ENCODE peak calls at places on chromosomes 7 and 10, in ten cellular contexts. T is fibroblast of the aortic adventitia; H is endothelial cell; I is MCF 10A; M is choroid plexus epithelial cell; O is hepatocyte; Z is nephron progenitor cell; W is activated CD8-positive, alpha-beta T cell treated with anti-CD3 and anti-CD28 coated beads for 36 hours; P is H9; E is tibial nerve. C is an unnamed sample.

GRCh38 chr10:53209941-53210611 is 437.5 kb upstream of the MBL2 start:
- DNase-seq in P (peak), E (no peak), O (peak), T (peak), I (peak), H (no peak), W (no peak), Z (no peak), M (peak), C (no peak)

GRCh38 chr7:45590679-45591057 is 16.5 kb downstream of the ADCY1 start:
- DNase-seq in H (no peak), O (no peak), W (no peak), T (no peak), I (no peak), P (peak), M (no peak), Z (no peak), E (no peak), C (no peak)

GRCh38 chr7:126727930-126728331 is 524.8 kb downstream of the GRM8 start:
- DNase-seq in T (peak), Z (no peak), M (peak), I (peak), E (no peak), H (no peak), P (no peak), O (no peak), W (peak), C (no peak)

GRCh38 chr7:142583424-142583823 is 165.8 kb upstream of the PRSS1 start:
- DNase-seq in E (no peak), H (no peak), W (peak), Z (no peak), M (peak), T (peak), P (no peak), O (peak), I (peak), C (no peak)

GRCh38 chr10:131002031-131002861 is 309.3 kb downstream of the TCERG1L start:
- DNase-seq in P (peak), W (no peak), I (no peak), O (no peak), E (no peak), H (no peak), T (no peak), Z (no peak), M (no peak), C (no peak)

GRCh38 chr7:128929201-128929808 is 8.4 kb upstream of the IRF5 start:
- DNase-seq in I (no peak), T (no peak), Z (no peak), O (no peak), P (no peak), M (no peak), W (no peak), H (no peak), E (no peak), C (no peak)

GRCh38 chr10:24382979-24383663 is 174.2 kb downstream of the KIAA1217 start:
- DNase-seq in E (no peak), M (no peak), I (peak), W (no peak), H (peak), O (peak), T (peak), P (peak), Z (no peak), C (no peak)

GRCh38 chr10:133126431-133127290 is 33.4 kb upstream of the KNDC1 start:
- DNase-seq in P (no peak), M (no peak), O (no peak), E (no peak), Z (no peak), I (no peak), W (no peak), T (no peak), H (no peak), C (no peak)

GRCh38 chr10:86752311-86752710 is 4.1 kb upstream of the BMPR1A start:
- DNase-seq in E (no peak), Z (no peak), P (no peak), M (no peak), H (no peak), O (peak), I (no peak), T (no peak), W (no peak), C (no peak)

GRCh38 chr10:71250842-71251241 is 38.5 kb downstream of the UNC5B start:
- DNase-seq in E (no peak), M (no peak), T (no peak), O (no peak), I (no peak), W (no peak), Z (no peak), P (no peak), H (no peak), C (no peak)

GRCh38 chr10:21173964-21174669 is 277.0 kb upstream of the NEBL start:
- DNase-seq in M (peak), E (no peak), W (peak), T (no peak), Z (peak), O (peak), H (peak), I (peak), P (peak), C (peak)

DNA sequence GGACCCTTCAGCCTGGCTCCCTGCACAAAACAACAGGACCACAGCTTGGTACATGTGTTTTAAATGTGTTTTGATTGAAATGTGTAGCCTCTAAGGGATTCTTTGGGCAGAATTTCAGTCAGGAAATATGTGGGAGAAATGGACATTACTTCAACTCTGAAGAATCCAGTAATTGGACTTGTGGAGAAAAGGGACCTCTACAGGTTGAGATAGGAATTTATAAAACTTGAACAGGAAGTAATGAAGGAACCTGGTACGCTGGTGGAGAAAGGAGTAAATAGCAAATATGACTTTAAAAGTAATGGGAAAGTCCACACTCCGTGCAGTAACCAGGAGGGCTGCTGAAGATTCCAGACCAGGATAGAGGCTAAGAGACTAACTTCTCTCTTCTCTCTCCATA is 220.5 kb downstream of the LHFPL3 start:
- DNase-seq in H (no peak), Z (no peak), I (peak), O (peak), T (no peak), E (no peak), P (no peak), W (no peak), M (no peak), C (no peak)
- TF ChIP-seq CTCF in H (peak), Z (no peak), I (peak), O (peak), T (no peak), E (no peak), P (no peak), W (no peak), M (no peak), C (peak)

GRCh38 chr7:155806096-155806871 is 6.0 kb downstream of the SHH start:
- DNase-seq in Z (no peak), H (peak), I (no peak), O (no peak), T (no peak), E (no peak), P (peak), M (peak), W (no peak), C (peak)
- TF ChIP-seq CTCF in Z (no peak), H (no peak), I (no peak), O (no peak), T (peak), E (no peak), P (peak), M (no peak), W (no peak), C (peak)

GRCh38 chr7:2482725-2483451 is 6.7 kb upstream of the GRIFIN start:
- DNase-seq in I (no peak), P (no peak), Z (no peak), E (no peak), H (no peak), T (no peak), O (no peak), W (no peak), M (peak), C (no peak)
- TF ChIP-seq CTCF in I (no peak), P (no peak), Z (no peak), E (no peak), H (no peak), T (no peak), O (no peak), W (peak), M (no peak), C (no peak)

GRCh38 chr10:69516548-69517195 is 56.5 kb downstream of the NEUROG3 start:
- DNase-seq in H (no peak), T (no peak), O (no peak), P (no peak), Z (no peak), M (no peak), E (no peak), W (no peak), I (no peak), C (no peak)

GRCh38 chr10:69512901-69513300 is 60.3 kb downstream of the NEUROG3 start:
- DNase-seq in P (no peak), O (no peak), H (no peak), E (no peak), T (peak), Z (no peak), W (no peak), I (peak), M (no peak), C (no peak)

GRCh38 chr10:69517271-69517848 is 55.9 kb downstream of the NEUROG3 start:
- DNase-seq in T (no peak), H (no peak), P (no peak), O (no peak), W (no peak), E (no peak), Z (no peak), M (no peak), I (no peak), C (no peak)

GRCh38 chr10:69513617-69514016 is 59.6 kb downstream of the NEUROG3 start:
- DNase-seq in P (no peak), M (no peak), E (no peak), Z (no peak), T (no peak), I (no peak), O (no peak), H (no peak), W (no peak), C (no peak)

DNA sequence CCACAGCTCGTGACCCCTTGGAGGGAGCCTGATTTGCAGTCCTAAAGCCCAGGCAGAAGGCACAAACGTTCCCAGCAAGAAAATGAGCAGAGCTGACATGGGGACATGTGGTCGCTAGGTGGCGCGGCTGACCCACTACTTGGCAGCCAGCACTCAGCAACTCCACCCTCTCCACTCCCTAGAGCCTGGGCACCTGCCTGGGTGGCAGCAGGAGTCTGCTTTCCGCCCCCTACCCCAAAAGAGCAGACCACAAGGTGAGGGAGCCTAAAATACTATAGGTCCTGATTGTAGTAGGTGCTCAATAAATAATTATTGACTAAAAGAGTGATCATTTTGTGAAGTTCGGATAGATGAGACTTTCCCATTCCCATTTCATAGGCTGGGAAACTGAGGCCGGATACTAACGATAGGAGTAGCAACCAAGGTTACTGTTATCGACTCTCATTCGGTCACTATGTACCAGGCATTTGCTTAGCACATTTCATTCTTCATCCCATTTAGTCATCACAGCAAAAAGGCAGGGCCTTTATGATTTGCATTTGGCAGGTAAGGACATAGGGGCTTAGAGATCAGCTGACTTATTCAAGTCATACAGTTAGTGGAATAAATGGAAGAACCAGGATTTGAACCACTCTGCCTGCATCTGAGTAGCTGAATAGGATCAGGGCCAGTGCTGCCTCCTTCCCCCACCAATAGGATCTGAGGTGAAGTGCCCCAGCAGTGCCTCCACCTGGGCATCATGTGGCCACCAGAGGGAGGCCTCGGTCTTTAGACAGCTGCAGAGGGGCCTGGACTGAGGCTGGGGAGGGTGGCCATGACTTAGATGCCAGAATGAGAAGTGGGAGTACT is 57.3 kb downstream of the NEUROG3 start:
- DNase-seq in E (peak), P (peak), Z (peak), T (peak), M (peak), W (peak), H (peak), I (peak), O (peak), C (peak)
- TF ChIP-seq CTCF in E (peak), P (peak), Z (peak), T (peak), M (peak), W (peak), H (peak), I (peak), O (peak), C (peak)

DNA sequence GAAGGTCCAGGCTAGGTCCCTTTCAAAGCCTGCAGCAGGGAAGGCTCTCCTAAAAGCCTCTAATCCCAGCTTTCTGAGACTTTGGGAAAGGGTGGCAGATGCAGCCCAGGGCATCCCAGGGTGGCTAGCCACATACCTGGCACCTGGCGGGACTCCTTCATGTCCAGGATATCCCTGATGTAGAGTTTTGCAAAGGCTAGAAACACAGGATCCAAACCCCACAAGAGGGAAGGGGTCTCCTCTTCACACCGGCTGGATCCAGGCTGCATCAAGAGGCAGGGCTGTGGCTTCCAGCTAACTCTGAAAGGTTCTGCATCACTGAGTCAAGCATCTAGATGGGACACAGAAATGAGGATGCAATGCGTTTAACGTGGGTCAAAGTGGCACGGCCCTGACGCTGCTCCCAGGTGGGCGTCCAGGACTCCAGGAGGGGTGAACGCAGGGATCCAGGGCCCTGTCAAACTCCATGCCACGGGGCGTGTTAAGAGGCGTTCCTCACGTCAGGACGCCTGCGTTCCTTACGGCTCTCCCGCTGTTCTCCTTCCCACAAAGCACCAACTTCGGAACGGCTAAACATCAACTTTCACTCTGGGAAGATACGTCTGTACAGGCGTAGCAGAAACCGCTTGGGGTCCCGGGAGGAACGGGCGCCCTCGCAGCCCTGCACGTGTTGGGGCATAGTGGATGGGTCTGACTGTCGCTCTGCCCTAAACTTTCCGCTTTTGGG is 495 bp downstream of the STN1 start:
- DNase-seq in I (peak), W (peak), Z (peak), H (no peak), P (peak), M (peak), T (no peak), O (peak), E (no peak), C (peak)
- TF ChIP-seq CTCF in I (no peak), W (no peak), Z (no peak), H (no peak), P (no peak), M (no peak), T (no peak), O (no peak), E (no peak), C (no peak)

GRCh38 chr7:111308691-111309090 is 217.8 kb downstream of the LRRN3 start:
- DNase-seq in P (no peak), M (no peak), O (no peak), H (no peak), I (no peak), T (no peak), W (no peak), E (no peak), Z (no peak), C (no peak)

GRCh38 chr7:111312966-111313365 is 222.0 kb downstream of the LRRN3 start:
- DNase-seq in W (no peak), H (no peak), P (peak), M (peak), E (no peak), O (peak), I (peak), Z (no peak), T (peak), C (no peak)
- TF ChIP-seq CTCF in W (no peak), H (no peak), P (no peak), M (peak), E (peak), O (no peak), I (no peak), Z (no peak), T (no peak), C (no peak)

GRCh38 chr10:1372212-1372611 is 316.0 kb downstream of the WDR37 start:
- DNase-seq in T (no peak), I (no peak), W (no peak), H (no peak), Z (no peak), E (no peak), M (no peak), O (no peak), P (no peak), C (no peak)
- TF ChIP-seq CTCF in T (no peak), I (no peak), W (no peak), H (no peak), Z (no peak), E (no peak), M (no peak), O (no peak), P (peak), C (no peak)

DNA sequence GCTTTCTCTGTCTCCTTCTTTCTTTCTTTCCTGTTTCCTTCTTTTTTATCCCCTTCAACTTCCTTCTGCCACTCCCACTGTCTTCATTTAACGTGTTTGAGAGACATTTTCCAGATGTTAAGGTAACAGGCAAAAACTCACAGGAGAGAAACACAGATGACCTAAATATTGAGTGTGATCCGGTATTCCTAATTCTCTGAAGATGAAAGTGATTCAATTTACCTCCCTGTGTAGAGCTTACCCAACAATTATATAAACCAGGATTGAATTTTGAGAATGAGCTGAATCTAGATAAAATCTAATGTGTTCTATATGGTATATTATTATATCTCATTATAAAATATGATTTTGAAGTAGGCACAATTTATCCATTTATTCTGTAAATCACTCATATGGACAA is 46.5 kb upstream of the RSU1 start:
- DNase-seq in T (no peak), E (no peak), Z (no peak), P (no peak), I (no peak), H (no peak), O (no peak), M (no peak), W (no peak), C (no peak)
- TF ChIP-seq CTCF in T (no peak), E (no peak), Z (no peak), P (no peak), I (no peak), H (no peak), O (no peak), M (no peak), W (no peak), C (no peak)

DNA sequence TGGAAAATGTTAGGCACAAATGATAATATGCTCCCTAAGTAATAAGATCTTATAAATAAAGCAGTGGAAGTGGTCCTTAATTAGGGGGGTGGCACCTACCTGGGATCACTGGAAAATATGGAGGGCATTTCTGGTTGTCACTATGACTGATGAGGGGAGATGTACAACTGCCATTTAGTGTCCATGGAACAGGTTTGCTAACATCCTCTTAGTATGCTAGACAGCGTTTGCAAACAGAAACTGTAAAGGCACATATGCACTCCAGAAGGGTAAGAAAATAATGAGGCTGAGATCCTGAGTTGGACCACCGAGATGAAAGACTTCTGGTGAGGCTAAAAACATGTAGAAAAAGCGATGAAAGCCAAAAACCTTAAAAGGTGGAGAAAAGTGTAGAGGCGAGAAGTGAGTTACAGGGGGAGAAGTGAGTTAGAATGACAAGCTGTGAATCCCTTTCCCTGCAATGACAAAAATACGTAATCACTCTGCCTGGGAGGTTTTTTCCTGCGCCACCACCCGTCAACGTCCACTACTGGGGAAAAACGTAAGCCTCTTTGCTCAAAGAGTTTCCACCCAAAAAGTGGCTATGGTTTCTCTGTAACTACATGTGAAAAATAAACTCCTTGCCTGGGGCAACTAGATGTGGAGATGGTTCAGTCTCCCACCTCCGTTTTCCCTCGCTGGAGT is 769 bp downstream of the KRIT1 start:
- DNase-seq in I (no peak), W (peak), M (peak), H (no peak), Z (no peak), T (peak), E (no peak), P (no peak), O (no peak), C (no peak)
- TF ChIP-seq CTCF in I (no peak), W (no peak), M (peak), H (no peak), Z (no peak), T (no peak), E (no peak), P (no peak), O (no peak), C (no peak)